ENCODE peak calls at places on chromosome 4, in five cellular contexts. X is colonic mucosa, F is suprapubic skin, Y is adrenal gland, Z is sigmoid colon. H is an unnamed sample.

GRCh38 chr4:17561195-17561909 is 15.6 kb upstream of the LAP3 start:
- DNase-seq in Z (no peak), F (no peak), Y (no peak), X (no peak), H (no peak)

GRCh38 chr4:120007171-120007894 is 59.3 kb downstream of the MAD2L1 start:
- DNase-seq in Y (no peak), X (no peak), Z (no peak), F (no peak), H (no peak)

GRCh38 chr4:123352240-123352945 is 44.2 kb upstream of the SPRY1 start:
- DNase-seq in Y (no peak), Z (no peak), X (no peak), F (no peak), H (no peak)

GRCh38 chr4:14863420-14864364 is 138.6 kb upstream of the CPEB2 start:
- DNase-seq in F (no peak), Y (no peak), Z (no peak), X (no peak), H (no peak)

GRCh38 chr4:113452868-113453620 is 308.5 kb downstream of the CAMK2D start:
- DNase-seq in Z (no peak), F (no peak), X (no peak), Y (no peak), H (no peak)

GRCh38 chr4:188942606-188943005 is 803.4 kb downstream of the TRIML1 start:
- DNase-seq in Y (no peak), Z (no peak), X (no peak), F (no peak), H (no peak)

GRCh38 chr4:91422011-91422410 is 881.8 kb upstream of the GRID2 start:
- DNase-seq in X (no peak), Z (no peak), F (no peak), Y (no peak), H (no peak)

GRCh38 chr4:103786014-103786413 is 66.2 kb upstream of the TACR3 start:
- DNase-seq in X (no peak), Y (no peak), F (no peak), Z (no peak), H (no peak)

GRCh38 chr4:146095091-146095690 is 80.3 kb upstream of the LSM6 start:
- DNase-seq in F (no peak), Y (no peak), X (peak), Z (no peak), H (no peak)

GRCh38 chr4:57504139-57504538 is 394.0 kb upstream of the IGFBP7 start:
- DNase-seq in F (no peak), X (no peak), Z (no peak), Y (no peak), H (no peak)

GRCh38 chr4:7810792-7811535 is 128.7 kb downstream of the AFAP1 start:
- DNase-seq in X (no peak), F (no peak), Y (no peak), Z (peak), H (no peak)

GRCh38 chr4:142550955-142551354 is 295.1 kb downstream of the INPP4B start:
- DNase-seq in F (no peak), X (no peak), Y (no peak), Z (no peak), H (no peak)

GRCh38 chr4:4625488-4625887 is 83.6 kb upstream of the STX18 start:
- DNase-seq in F (no peak), Y (no peak), Z (no peak), X (no peak), H (no peak)

GRCh38 chr4:156109943-156110925 is 156.6 kb upstream of the CTSO start:
- DNase-seq in Z (peak), Y (no peak), X (no peak), F (no peak), H (no peak)

GRCh38 chr4:118798658-118799057 is 37.3 kb downstream of the SEC24D start:
- DNase-seq in X (no peak), F (no peak), Z (no peak), Y (no peak), H (no peak)

GRCh38 chr4:78337216-78337615 is 214.4 kb upstream of the ANXA3 start:
- DNase-seq in Y (no peak), X (no peak), F (no peak), Z (no peak), H (no peak)

GRCh38 chr4:180665994-180666818 is 1577.0 kb upstream of the TENM3 start:
- DNase-seq in Y (peak), X (peak), F (no peak), Z (no peak), H (no peak)

GRCh38 chr4:5524451-5524850 is 183.9 kb downstream of the EVC2 start:
- DNase-seq in Z (no peak), X (no peak), Y (no peak), F (no peak), H (no peak)

GRCh38 chr4:177308125-177308524 is 1.5 kb upstream of the NEIL3 start:
- DNase-seq in X (no peak), F (no peak), Y (peak), Z (no peak), H (no peak)

GRCh38 chr4:137676357-137676998 is 144.2 kb upstream of the PCDH18 start:
- DNase-seq in Y (no peak), F (no peak), Z (no peak), X (no peak), H (no peak)

GRCh38 chr4:177384856-177385396 is 57.3 kb downstream of the AGA start:
- DNase-seq in Y (no peak), X (no peak), F (no peak), Z (no peak), H (no peak)

GRCh38 chr4:25767877-25768475 is 94.8 kb downstream of the SEL1L3 start:
- DNase-seq in F (no peak), Z (no peak), Y (peak), X (peak), H (no peak)

GRCh38 chr4:151991884-151992166 is 231.0 kb upstream of the GATB start:
- DNase-seq in Y (no peak), Z (no peak), F (no peak), X (no peak), H (no peak)

GRCh38 chr4:170388255-170388654 is 298.5 kb upstream of the AADAT start:
- DNase-seq in Y (no peak), F (no peak), X (no peak), Z (no peak), H (no peak)

GRCh38 chr4:123397276-123398150 is 918 bp downstream of the SPRY1 start:
- DNase-seq in Z (peak), Y (peak), F (peak), X (peak), H (peak)

GRCh38 chr4:77618383-77619241 is 13.0 kb downstream of the CXCL13 start:
- DNase-seq in Z (peak), Y (peak), F (no peak), X (peak), H (no peak)

GRCh38 chr4:117560329-117560728 is 474.0 kb upstream of the NDST3 start:
- DNase-seq in Z (no peak), Y (no peak), X (no peak), F (no peak), H (no peak)

GRCh38 chr4:119268466-119268865 is 53.5 kb downstream of the FABP2 start:
- DNase-seq in Y (no peak), F (no peak), X (no peak), Z (no peak), H (no peak)

GRCh38 chr4:40986375-40986774 is 228.0 kb downstream of the APBB2 start:
- DNase-seq in Z (no peak), F (no peak), X (no peak), Y (no peak), H (no peak)

GRCh38 chr4:155906554-155907247 is 3.2 kb downstream of the TDO2 start:
- DNase-seq in Z (no peak), X (no peak), F (no peak), Y (peak), H (no peak)

GRCh38 chr4:18012115-18012806 is 9.3 kb downstream of the LCORL start:
- DNase-seq in X (no peak), Y (no peak), F (no peak), Z (no peak), H (no peak)

GRCh38 chr4:57554693-57555092 is 444.5 kb upstream of the IGFBP7 start:
- DNase-seq in X (no peak), Z (no peak), Y (no peak), F (no peak), H (no peak)

GRCh38 chr4:122854860-122855259 is 28.2 kb downstream of the FGF2 start:
- DNase-seq in X (no peak), F (no peak), Z (no peak), Y (no peak), H (no peak)

GRCh38 chr4:150348079-150348478 is 233.9 kb upstream of the MAB21L2 start:
- DNase-seq in X (no peak), Y (no peak), F (no peak), Z (no peak), H (no peak)

GRCh38 chr4:88659061-88659889 is 38.4 kb downstream of the NAP1L5 start:
- DNase-seq in Z (peak), F (no peak), X (peak), Y (peak), H (no peak)

GRCh38 chr4:175421506-175421905 is 390.6 kb downstream of the GPM6A start:
- DNase-seq in Y (no peak), F (no peak), Z (no peak), X (no peak), H (no peak)

GRCh38 chr4:153931804-153932203 is 142.9 kb upstream of the SFRP2 start:
- DNase-seq in X (no peak), Y (no peak), F (no peak), Z (no peak), H (no peak)

GRCh38 chr4:120415902-120416301 is 349.3 kb upstream of the MAD2L1 start:
- DNase-seq in F (no peak), Y (no peak), Z (no peak), X (no peak), H (no peak)

DNA sequence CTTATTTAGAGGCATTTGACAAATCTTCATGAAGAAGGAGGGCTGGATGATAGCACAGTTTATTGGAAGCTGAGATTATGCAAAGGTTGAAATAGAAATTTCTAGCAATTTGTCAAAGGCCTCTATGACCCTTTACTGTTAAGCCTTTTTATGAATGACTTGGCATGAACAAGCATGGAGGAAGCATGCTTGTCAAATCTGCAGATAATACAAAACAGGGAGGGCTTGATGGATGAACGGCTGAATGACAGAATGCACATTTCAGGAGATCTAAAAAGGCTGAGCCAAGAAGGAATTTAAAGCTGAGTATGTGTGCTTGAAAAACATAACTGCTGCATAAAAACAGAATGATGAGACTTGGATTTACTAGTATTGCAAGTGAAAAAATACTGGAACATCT is 29.1 kb upstream of the UBE2K start:
- DNase-seq in X (no peak), Y (no peak), Z (no peak), F (no peak), H (no peak)
- H3K4me3 ChIP-seq in X (no peak), Y (no peak), Z (no peak), F (no peak), H (no peak)

DNA sequence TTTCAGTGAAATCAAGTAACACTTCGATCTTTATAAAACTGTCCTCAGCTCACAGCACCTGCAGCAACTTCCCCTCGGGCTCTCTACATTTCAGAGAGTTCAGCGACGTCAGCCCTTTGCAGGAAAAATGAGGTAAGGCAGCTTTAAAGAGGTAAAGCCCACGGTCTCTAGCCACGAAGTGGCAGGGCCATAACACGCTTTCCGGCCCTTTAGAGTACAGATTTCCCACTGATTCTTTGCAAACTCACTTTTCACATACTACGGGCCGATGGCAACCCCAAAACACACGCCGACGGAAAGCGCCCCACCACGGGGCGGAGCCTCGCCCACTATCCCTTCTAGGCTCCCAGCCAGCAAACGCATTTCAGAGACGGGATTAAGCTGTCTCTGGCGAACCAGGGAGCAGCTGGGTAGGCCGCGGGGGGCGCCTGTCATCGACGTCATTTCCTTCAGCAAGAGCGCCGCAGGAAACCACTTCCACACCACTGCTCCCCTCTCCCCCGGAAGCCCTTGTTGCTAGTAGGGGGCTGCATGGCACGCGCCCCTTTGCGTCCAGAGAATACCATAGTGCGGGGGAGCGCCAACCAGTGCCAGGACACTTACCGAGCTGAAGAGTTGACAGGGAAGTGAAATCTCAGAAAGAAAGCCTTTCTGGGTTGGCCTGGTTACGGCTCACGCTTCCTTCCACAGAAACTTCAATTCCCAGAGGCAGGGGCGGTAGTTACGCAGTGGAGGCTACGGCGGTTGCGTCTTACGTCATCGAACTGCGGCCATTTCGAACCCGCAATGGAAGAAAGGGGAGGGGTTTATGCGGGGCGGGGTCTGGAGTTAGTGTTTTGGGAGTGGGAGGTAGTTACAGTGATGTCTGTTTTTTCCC is at the start of gene TRMT10A:
- DNase-seq in F (peak), Y (peak), X (peak), Z (peak), H (peak)
- H3K4me3 ChIP-seq in F (peak), Y (peak), X (peak), Z (peak), H (peak)

GRCh38 chr4:139453371-139454110 is 380 bp upstream of the RAB33B start:
- DNase-seq in F (peak), X (peak), Z (peak), Y (peak), H (peak)

GRCh38 chr4:139454111-139454600 is at the start of gene RAB33B:
- DNase-seq in X (no peak), Y (no peak), F (peak), Z (no peak), H (no peak)

GRCh38 chr4:139453041-139453370 is 915 bp upstream of the RAB33B start:
- DNase-seq in F (no peak), Y (no peak), Z (no peak), X (peak), H (no peak)

GRCh38 chr4:139450586-139450985 is 3.3 kb upstream of the RAB33B start:
- DNase-seq in F (no peak), Y (no peak), X (no peak), Z (no peak), H (no peak)

GRCh38 chr4:139452000-139452399 is 1.9 kb upstream of the RAB33B start:
- DNase-seq in Z (no peak), Y (no peak), F (no peak), X (no peak), H (no peak)
- H3K4me3 ChIP-seq in Z (no peak), Y (no peak), F (no peak), X (no peak), H (no peak)

DNA sequence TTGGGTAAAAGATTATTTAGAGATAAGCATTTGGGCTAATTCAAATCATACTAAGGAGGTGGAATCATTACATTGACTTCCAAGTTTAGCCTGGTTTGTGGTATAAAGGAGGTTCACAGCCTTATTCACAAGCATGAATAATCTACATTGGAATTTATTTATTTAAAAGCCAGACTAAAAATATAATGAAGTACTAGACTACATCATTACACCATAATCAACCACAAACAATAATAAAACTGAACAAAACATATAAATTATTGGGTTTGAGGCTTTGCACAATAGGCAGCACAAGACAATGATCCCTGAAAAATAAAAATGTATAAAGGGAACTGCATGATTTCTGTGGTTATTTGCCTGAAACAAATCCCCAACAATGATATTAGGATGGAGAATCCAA is 314.0 kb downstream of the GBA3 start:
- DNase-seq in F (no peak), X (no peak), Z (no peak), Y (no peak), H (no peak)
- H3K4me3 ChIP-seq in F (no peak), X (no peak), Z (no peak), Y (no peak), H (no peak)

DNA sequence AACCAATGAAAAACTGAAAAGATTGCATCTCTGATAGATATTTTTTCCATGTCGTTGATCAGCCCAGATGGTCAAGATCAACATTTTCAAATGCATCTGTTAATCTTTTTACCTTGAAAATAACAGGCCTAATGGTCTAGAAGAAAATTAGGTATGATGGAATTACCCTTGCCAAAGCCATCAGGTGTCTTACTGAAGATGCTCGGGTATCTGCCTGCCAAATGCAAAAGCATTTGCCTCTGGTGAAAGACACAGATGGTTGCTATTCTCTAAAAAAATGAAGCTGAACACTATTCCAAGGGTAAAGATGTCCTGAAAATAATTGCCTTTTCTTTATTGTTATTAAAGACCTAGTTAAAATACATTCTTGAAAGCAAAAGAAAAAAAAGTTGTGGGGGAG is 126.0 kb downstream of the FNIP2 start:
- DNase-seq in X (no peak), F (no peak), Y (no peak), Z (no peak), H (no peak)
- H3K4me3 ChIP-seq in X (no peak), F (no peak), Y (no peak), Z (no peak), H (no peak)

H was measured in kidney.